ENCODE peak calls at places on chromosome 14, in seven cellular contexts. A is upper lobe of right lung, T is MCF 10A, P is WERI-Rb-1, H is aorta, U is endothelial cell, M is NCI-H1105. E is an unnamed sample.
A peak's percentile ranks its signal among the peaks of the same experiment; 100 is the strongest.

GRCh38 chr14:61561657-61562276 is 133.5 kb upstream of the HIF1A start:
- DNase-seq in M (no peak), H (peak; percentile 91), T (peak; percentile 97), A (peak; percentile 74), P (no peak), U (peak; percentile 70), E (peak; percentile 99)

GRCh38 chr14:71783786-71784185 is 148.4 kb upstream of the RGS6 start:
- DNase-seq in A (no peak), U (no peak), H (no peak), T (no peak), M (no peak), P (no peak), E (no peak)

GRCh38 chr14:55898938-55899337 is 219.3 kb upstream of the PELI2 start:
- DNase-seq in U (no peak), T (no peak), M (no peak), A (no peak), H (no peak), P (no peak), E (no peak)

GRCh38 chr14:50321009-50321660 is 9.0 kb downstream of the DMAC2L start:
- DNase-seq in A (no peak), T (peak; percentile 89), H (peak; percentile 64), U (peak; percentile 54), M (peak; percentile 78), P (peak; percentile 65), E (peak; percentile 92)

GRCh38 chr14:75559451-75560187 is 18.8 kb upstream of the FLVCR2 start:
- DNase-seq in U (no peak), P (no peak), H (no peak), M (peak; percentile 15), T (peak; percentile 99), A (peak; percentile 86), E (peak; percentile 69)

GRCh38 chr14:91230363-91231035 is 14.0 kb downstream of the GPR68 start:
- DNase-seq in P (no peak), T (peak; percentile 31), M (no peak), A (no peak), U (no peak), H (no peak), E (peak; percentile 75)

GRCh38 chr14:94897092-94897491 is 127.2 kb upstream of the GSC start:
- DNase-seq in H (no peak), P (no peak), A (no peak), U (no peak), T (peak; percentile 32), M (no peak), E (peak; percentile 70)

GRCh38 chr14:62694075-62694474 is 351.2 kb downstream of the KCNH5 start:
- DNase-seq in M (no peak), A (no peak), U (no peak), T (peak; percentile 63), P (no peak), H (no peak), E (peak; percentile 60)

GRCh38 chr14:102749833-102750775 is 27.1 kb upstream of the TRAF3 start:
- DNase-seq in P (no peak), M (peak; percentile 76), U (no peak), T (no peak), A (no peak), H (no peak), E (no peak)

GRCh38 chr14:104766863-104767633 is 14.1 kb downstream of the SIVA1 start:
- DNase-seq in M (no peak), A (no peak), P (no peak), T (no peak), H (no peak), U (peak; percentile 48), E (no peak)

GRCh38 chr14:63046339-63047268 is 1.3 kb upstream of the KCNH5 start:
- DNase-seq in T (no peak), P (no peak), A (no peak), U (no peak), M (no peak), H (no peak), E (peak; percentile 3)

GRCh38 chr14:31294736-31295398 is 87.3 kb upstream of the HECTD1 start:
- DNase-seq in A (no peak), U (no peak), T (no peak), M (no peak), H (no peak), P (no peak), E (no peak)

GRCh38 chr14:105398044-105398725 is at the start of gene TEX22:
- DNase-seq in P (peak; percentile 91), M (peak; percentile 81), A (peak; percentile 96), T (peak; percentile 64), H (peak; percentile 94), U (peak; percentile 92), E (peak; percentile 94)

GRCh38 chr14:53044486-53044885 is 93.6 kb upstream of the FERMT2 start:
- DNase-seq in U (no peak), H (no peak), P (no peak), M (no peak), A (no peak), T (no peak), E (no peak)

GRCh38 chr14:56501909-56502530 is 77.6 kb upstream of the TMEM260 start:
- DNase-seq in H (no peak), T (no peak), P (peak; percentile 70), M (no peak), A (no peak), U (no peak), E (no peak)

GRCh38 chr14:61453103-61453767 is 131.9 kb downstream of the PRKCH start:
- DNase-seq in A (no peak), H (no peak), M (no peak), U (no peak), P (no peak), T (no peak), E (no peak)

GRCh38 chr14:22824711-22825359 is 4.9 kb upstream of the MRPL52 start:
- DNase-seq in U (no peak), H (no peak), A (no peak), P (no peak), T (peak; percentile 77), M (no peak), E (peak; percentile 95)

GRCh38 chr14:68664225-68664681 is 128.6 kb downstream of the ZFP36L1 start:
- DNase-seq in P (no peak), U (no peak), M (no peak), H (no peak), A (no peak), T (no peak), E (no peak)

GRCh38 chr14:25887251-25887908 is 710.5 kb downstream of the NOVA1 start:
- DNase-seq in H (no peak), U (no peak), P (no peak), M (no peak), A (no peak), T (no peak), E (no peak)